ENCODE peak calls at places on chromosomes 5 and 9, in nine cellular contexts. B, D, I, Y, S, T, U, C and N are unnamed samples.

GRCh38 chr5:150556106-150556505 is 48.2 kb downstream of the NDST1 start:
- DNase-seq in B (no peak), D (no peak), I (no peak), Y (no peak), S (no peak), T (no peak), U (no peak), C (no peak), N (no peak)

GRCh38 chr9:91395106-91395552 is 28.5 kb downstream of the NFIL3 start:
- DNase-seq in B (no peak), D (no peak), I (no peak), Y (peak), S (no peak), T (no peak), U (no peak), C (peak), N (no peak)

GRCh38 chr5:122607818-122608217 is 167.1 kb upstream of the SNX2 start:
- DNase-seq in B (no peak), D (no peak), I (no peak), Y (no peak), S (no peak), T (no peak), U (no peak), C (no peak), N (no peak)

GRCh38 chr9:14962193-14962899 is 52.1 kb upstream of the FREM1 start:
- DNase-seq in B (no peak), D (no peak), I (no peak), Y (no peak), S (no peak), T (no peak), U (no peak), C (no peak), N (peak)

GRCh38 chr5:153463806-153464205 is 26.7 kb upstream of the GRIA1 start:
- DNase-seq in B (no peak), D (no peak), I (no peak), Y (peak), S (no peak), T (no peak), U (no peak), C (peak), N (no peak)

GRCh38 chr9:91408475-91408874 is 15.2 kb downstream of the NFIL3 start:
- DNase-seq in B (no peak), D (no peak), I (no peak), Y (no peak), S (no peak), T (no peak), U (no peak), C (no peak), N (no peak)

GRCh38 chr5:122471752-122472061 is 159.7 kb downstream of the SNCAIP start:
- DNase-seq in B (no peak), D (no peak), I (no peak), Y (no peak), S (no peak), T (no peak), U (no peak), C (no peak), N (no peak)

GRCh38 chr9:3576358-3576757 is 50.6 kb upstream of the RFX3 start:
- DNase-seq in B (peak), D (no peak), I (no peak), Y (no peak), S (no peak), T (no peak), U (no peak), C (no peak), N (no peak)

GRCh38 chr5:1090538-1090937 is 21.3 kb downstream of the SLC12A7 start:
- DNase-seq in B (no peak), D (no peak), I (no peak), Y (no peak), S (no peak), T (no peak), U (no peak), C (peak), N (no peak)

GRCh38 chr5:169511708-169512107 is 71.9 kb upstream of the SPDL1 start:
- DNase-seq in B (no peak), D (no peak), I (no peak), Y (no peak), S (no peak), T (no peak), U (no peak), C (no peak), N (no peak)

GRCh38 chr5:82534891-82535395 is 256.8 kb upstream of the RPS23 start:
- DNase-seq in B (no peak), D (no peak), I (no peak), Y (no peak), S (no peak), T (no peak), U (no peak), C (no peak), N (no peak)

GRCh38 chr5:54707841-54708240 is 190.3 kb downstream of the SNX18 start:
- DNase-seq in B (no peak), D (no peak), I (no peak), Y (no peak), S (no peak), T (no peak), U (no peak), C (no peak), N (no peak)

GRCh38 chr5:54704341-54704740 is 186.8 kb downstream of the SNX18 start:
- DNase-seq in B (no peak), D (no peak), I (no peak), Y (no peak), S (no peak), T (no peak), U (no peak), C (peak), N (no peak)

GRCh38 chr5:54703568-54704255 is 186.2 kb downstream of the SNX18 start:
- DNase-seq in B (no peak), D (no peak), I (no peak), Y (no peak), S (no peak), T (no peak), U (no peak), C (no peak), N (no peak)

GRCh38 chr5:54704825-54705224 is 187.3 kb downstream of the SNX18 start:
- DNase-seq in B (no peak), D (no peak), I (no peak), Y (no peak), S (no peak), T (no peak), U (no peak), C (no peak), N (no peak)

DNA sequence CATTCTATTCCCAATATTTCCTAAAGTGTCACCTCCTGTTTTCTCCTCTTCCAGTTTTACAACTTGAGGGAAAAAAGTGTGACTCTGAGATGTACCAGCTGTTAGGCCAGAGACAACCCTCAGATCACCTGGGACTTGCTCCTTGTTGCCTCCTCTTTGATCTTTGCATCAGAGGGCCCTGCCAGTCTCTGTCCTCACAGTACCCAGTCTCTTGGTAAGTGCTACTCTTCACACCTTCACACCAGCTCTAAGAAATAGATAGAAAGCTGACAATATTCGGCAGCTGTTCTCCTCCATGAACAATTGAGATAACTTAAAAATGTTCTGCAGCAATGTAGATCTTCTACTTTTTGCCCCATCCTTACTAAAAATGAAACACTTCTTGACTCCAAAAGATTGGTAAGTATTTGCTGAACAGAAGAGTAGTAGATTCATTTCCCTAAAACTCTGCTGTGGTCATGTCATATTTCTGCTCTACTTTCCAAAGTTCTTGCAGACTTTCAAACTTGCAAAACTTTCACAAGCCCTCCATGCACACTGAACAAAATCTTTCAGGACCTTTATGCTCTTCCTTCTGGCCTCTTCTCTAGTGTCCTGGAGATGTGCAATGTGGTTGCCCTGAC is 188.5 kb downstream of the SNX18 start:
- DNase-seq in B (no peak), D (no peak), I (no peak), Y (no peak), S (no peak), T (no peak), U (no peak), C (no peak), N (no peak)
- H3K27ac ChIP-seq in B (peak), D (no peak), I (no peak), Y (no peak), S (no peak), T (no peak), U (no peak), C (no peak), N (no peak)

DNA sequence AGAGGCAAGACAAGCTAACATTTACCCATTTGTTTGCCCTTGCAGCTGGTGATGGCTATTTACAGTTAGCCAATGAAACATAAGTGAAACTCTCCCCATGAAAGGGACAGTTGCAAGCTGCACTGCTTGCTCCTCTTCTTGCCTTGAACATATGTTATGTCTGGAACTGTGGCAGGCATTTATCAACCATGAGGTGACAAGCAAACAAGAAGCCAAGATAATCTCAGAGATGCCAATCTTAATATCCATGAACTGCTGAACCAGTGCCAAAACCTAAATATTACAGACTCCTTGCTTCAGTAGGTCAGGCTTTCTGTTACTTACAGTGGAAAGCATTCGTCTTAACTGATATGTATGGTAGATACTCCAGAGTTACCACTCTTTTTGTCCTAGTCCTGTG is 133.4 kb downstream of the ACTBL2 start:
- DNase-seq in B (no peak), D (no peak), I (no peak), Y (no peak), S (no peak), T (no peak), U (no peak), C (no peak), N (no peak)
- H3K27ac ChIP-seq in B (no peak), D (no peak), I (no peak), Y (no peak), S (no peak), T (no peak), U (no peak), C (no peak), N (peak)

DNA sequence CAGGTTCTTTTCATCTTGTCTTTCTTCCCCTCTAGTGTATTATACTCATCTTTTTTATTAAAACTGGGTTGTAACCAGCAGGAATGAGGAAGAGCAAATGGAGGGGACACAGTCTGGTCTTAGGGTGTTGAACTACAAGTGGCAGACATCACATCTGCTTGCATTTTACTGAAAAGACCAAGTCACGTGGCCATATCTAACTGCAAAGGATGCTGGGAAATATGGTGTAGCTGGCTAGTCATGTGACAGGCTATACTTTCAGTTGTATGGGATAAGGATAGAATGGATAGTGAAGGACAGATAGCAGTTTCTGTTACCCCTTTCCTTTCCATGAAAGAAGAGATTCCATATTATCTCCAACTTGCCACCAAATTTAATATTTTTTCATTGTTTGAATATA is 13.0 kb upstream of the FGD3 start:
- DNase-seq in B (no peak), D (no peak), I (no peak), Y (no peak), S (no peak), T (no peak), U (no peak), C (no peak), N (no peak)
- H3K27ac ChIP-seq in B (no peak), D (no peak), I (no peak), Y (no peak), S (no peak), T (no peak), U (no peak), C (no peak), N (no peak)

GRCh38 chr9:8348756-8349155 is 549.2 kb upstream of the DMAC1 start:
- DNase-seq in B (no peak), D (no peak), I (no peak), Y (no peak), S (no peak), T (no peak), U (no peak), C (no peak), N (no peak)
- H3K27ac ChIP-seq in B (no peak), D (no peak), I (no peak), Y (no peak), S (no peak), T (no peak), U (no peak), C (no peak), N (no peak)

GRCh38 chr9:38687992-38688391 is 31.9 kb downstream of the FAM240B start:
- DNase-seq in B (no peak), D (no peak), I (no peak), Y (no peak), S (no peak), T (no peak), U (no peak), C (no peak), N (no peak)

GRCh38 chr9:38686923-38687322 is 33.0 kb downstream of the FAM240B start:
- DNase-seq in B (no peak), D (no peak), I (no peak), Y (no peak), S (no peak), T (no peak), U (no peak), C (no peak), N (no peak)

GRCh38 chr9:38685535-38685934 is 34.4 kb downstream of the FAM240B start:
- DNase-seq in B (no peak), D (no peak), I (no peak), Y (no peak), S (no peak), T (no peak), U (no peak), C (no peak), N (no peak)

GRCh38 chr9:38689678-38690077 is 30.3 kb downstream of the FAM240B start:
- DNase-seq in B (no peak), D (no peak), I (no peak), Y (no peak), S (peak), T (no peak), U (peak), C (peak), N (no peak)

DNA sequence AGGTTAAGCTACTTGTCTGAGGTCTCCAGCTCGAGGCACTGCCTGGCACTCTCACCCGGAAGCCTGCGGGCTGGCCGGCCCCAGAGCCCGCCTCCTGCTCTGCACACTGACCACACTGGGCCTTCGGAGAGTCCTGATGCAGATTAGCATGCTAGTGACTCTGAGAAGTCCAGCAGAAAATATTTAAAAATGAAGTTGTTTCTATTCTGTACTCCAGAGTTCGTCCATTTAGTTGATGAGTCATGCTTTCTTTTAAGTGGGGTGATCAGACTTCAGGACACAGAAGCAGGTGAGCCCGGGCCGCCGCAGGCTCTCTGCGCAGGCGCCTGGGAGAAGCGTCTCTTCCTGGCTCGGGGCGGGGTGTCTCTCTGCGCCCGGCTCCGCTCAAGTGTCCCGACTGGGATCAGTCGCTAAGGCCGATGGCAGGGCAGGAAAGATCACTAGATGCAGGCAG is 32.5 kb downstream of the FAM240B start:
- DNase-seq in B (no peak), D (peak), I (peak), Y (no peak), S (peak), T (peak), U (peak), C (no peak), N (peak)
- H3K27ac ChIP-seq in B (no peak), D (no peak), I (no peak), Y (no peak), S (no peak), T (no peak), U (no peak), C (no peak), N (no peak)

GRCh38 chr5:79193643-79194042 is 42.3 kb upstream of the JMY start:
- DNase-seq in B (no peak), D (no peak), I (no peak), Y (no peak), S (no peak), T (no peak), U (no peak), C (peak), N (peak)
- H3K27ac ChIP-seq in B (no peak), D (no peak), I (no peak), Y (no peak), S (no peak), T (no peak), U (no peak), C (no peak), N (no peak)

DNA sequence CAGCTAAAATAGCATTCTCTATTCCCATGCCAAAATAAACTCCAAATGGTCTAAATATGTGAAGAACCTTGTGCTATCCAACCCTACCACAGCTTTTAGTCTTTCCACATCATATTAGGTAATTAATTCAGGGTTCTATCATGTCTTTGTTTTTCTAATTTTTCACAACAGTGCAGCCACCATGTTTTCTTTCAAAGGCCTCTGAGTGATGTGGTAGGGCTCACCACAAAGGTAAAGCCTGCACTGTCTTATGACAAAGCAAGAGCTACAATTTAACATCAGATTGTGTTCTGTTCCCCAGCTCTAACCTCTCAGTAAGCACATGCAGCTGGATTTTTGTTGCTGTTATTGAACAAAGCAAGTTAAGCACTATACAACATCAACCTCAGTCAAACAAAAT is 52.4 kb downstream of the MEF2C start:
- DNase-seq in B (no peak), D (no peak), I (no peak), Y (no peak), S (no peak), T (no peak), U (no peak), C (no peak), N (no peak)
- H3K27ac ChIP-seq in B (peak), D (peak), I (no peak), Y (no peak), S (no peak), T (no peak), U (no peak), C (no peak), N (peak)